ENCODE peak calls at places on chromosomes 16 and 17, in four cellular contexts. H is GM12878, L is K562, Q is HEK293T. N is an unnamed sample.

GRCh38 chr17:74739227-74739831 is 2.3 kb downstream of the RAB37 start:
- DNase-seq in H (no peak), Q (no peak), L (no peak), N (no peak)

GRCh38 chr17:38867179-38867994 is 2.5 kb upstream of the LASP1 start:
- DNase-seq in H (peak; percentile 73), L (peak; percentile 58), Q (no peak), N (peak; percentile 77)

GRCh38 chr16:89222931-89223330 is 5.4 kb downstream of the ZNF778 start:
- DNase-seq in L (no peak), Q (no peak), H (no peak), N (no peak)

GRCh38 chr16:50265260-50265659 is 1.1 kb upstream of the ADCY7 start:
- DNase-seq in L (peak; percentile 37), H (no peak), Q (no peak), N (peak; percentile 69)

GRCh38 chr16:13324861-13325260 is 423.5 kb downstream of the SHISA9 start:
- DNase-seq in L (no peak), Q (no peak), H (no peak), N (no peak)

GRCh38 chr16:17467923-17468540 is 2.7 kb downstream of the XYLT1 start:
- DNase-seq in L (peak; percentile 34), H (no peak), Q (peak; percentile 55), N (peak; percentile 33)

GRCh38 chr17:72119963-72120877 is 600 bp upstream of the SOX9 start:
- DNase-seq in L (no peak), H (no peak), Q (peak; percentile 66), N (peak; percentile 79)

GRCh38 chr17:77280304-77280910 is 139.6 kb downstream of the SEC14L1 start:
- DNase-seq in L (no peak), H (no peak), Q (no peak), N (no peak)

GRCh38 chr16:64627288-64627687 is 494.6 kb downstream of the CDH11 start:
- DNase-seq in Q (no peak), L (no peak), H (no peak), N (no peak)

GRCh38 chr16:19131809-19132777 is 18.3 kb downstream of the ITPRIPL2 start:
- DNase-seq in L (no peak), Q (no peak), H (no peak), N (no peak)

GRCh38 chr16:62135903-62136302 is 99.7 kb upstream of the CDH8 start:
- DNase-seq in L (no peak), Q (no peak), H (no peak), N (no peak)

GRCh38 chr17:48228720-48229119 is 121.2 kb downstream of the SNX11 start:
- DNase-seq in Q (no peak), L (peak; percentile 57), H (no peak), N (no peak)

GRCh38 chr17:81961087-81961514 is at the start of gene NOTUM:
- DNase-seq in H (no peak), Q (peak; percentile 77), L (peak; percentile 81), N (peak; percentile 79)

GRCh38 chr17:81960130-81960958 is 643 bp downstream of the NOTUM start:
- DNase-seq in Q (no peak), L (peak; percentile 36), H (no peak), N (no peak)

GRCh38 chr17:81958633-81959342 is 2.2 kb downstream of the NOTUM start:
- DNase-seq in Q (no peak), H (no peak), L (peak; percentile 39), N (no peak)

GRCh38 chr17:81957691-81958432 is 3.1 kb downstream of the NOTUM start:
- DNase-seq in Q (no peak), H (no peak), L (no peak), N (no peak)

DNA sequence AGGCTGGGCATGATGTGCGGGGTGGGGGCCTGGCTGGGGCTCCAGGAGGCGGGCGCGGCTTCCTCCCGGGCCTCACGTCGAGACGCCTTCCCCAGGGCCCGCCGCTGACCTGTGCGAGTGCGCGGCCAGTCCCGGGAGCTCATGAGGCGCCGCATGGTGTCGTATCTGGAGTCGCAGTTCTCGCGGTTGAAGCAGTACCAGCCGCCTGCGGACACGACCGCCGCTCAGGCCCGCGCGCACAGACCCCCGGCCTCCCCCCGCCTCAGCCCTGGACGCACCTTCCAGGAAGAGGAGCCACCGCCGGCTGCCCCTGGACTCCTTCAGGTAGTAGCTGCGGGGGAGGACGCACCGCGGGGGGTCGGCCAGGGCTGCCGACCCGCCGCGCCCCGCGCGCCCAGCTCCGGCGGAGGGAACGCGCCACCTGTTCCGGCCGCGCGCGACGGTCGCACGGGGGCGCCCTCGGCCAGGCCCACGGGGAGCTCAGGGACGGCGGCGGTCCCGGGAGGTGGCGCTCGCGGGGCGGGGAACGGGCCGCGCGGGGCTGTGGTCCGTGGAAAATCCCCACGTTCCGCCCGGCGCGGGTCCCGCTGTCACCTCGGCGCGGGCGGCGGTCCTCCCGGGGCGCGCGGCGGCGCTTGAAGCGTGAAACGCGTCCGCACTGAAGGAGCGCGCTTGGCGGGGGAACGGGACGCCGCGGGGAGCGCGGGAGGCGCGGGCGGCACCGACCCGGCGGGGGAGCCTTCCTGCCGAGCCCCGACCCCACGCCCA is 1.4 kb downstream of the NOTUM start:
- DNase-seq in Q (peak; percentile 67), L (peak; percentile 85), H (no peak), N (peak; percentile 40)
- TF ChIP-seq TARDBP in Q (no peak), L (peak; percentile 89), H (no peak), N (peak; percentile 30)

GRCh38 chr17:30267625-30268024 is 24.1 kb downstream of the BLMH start:
- DNase-seq in L (no peak), H (no peak), Q (no peak), N (no peak)
- TF ChIP-seq TARDBP in L (no peak), H (no peak), Q (no peak), N (no peak)

GRCh38 chr16:2858245-2859025 is 465 bp upstream of the PRSS22 start:
- DNase-seq in H (no peak), L (peak; percentile 7), Q (peak; percentile 5), N (no peak)

GRCh38 chr16:2856061-2856670 is 1.8 kb downstream of the PRSS22 start:
- DNase-seq in H (no peak), L (peak; percentile 80), Q (peak; percentile 68), N (no peak)

GRCh38 chr16:2856686-2857450 is 1.1 kb downstream of the PRSS22 start:
- DNase-seq in H (no peak), Q (no peak), L (no peak), N (no peak)

GRCh38 chr16:2855536-2855935 is 2.4 kb downstream of the PRSS22 start:
- DNase-seq in H (no peak), Q (no peak), L (peak; percentile 3), N (no peak)

DNA sequence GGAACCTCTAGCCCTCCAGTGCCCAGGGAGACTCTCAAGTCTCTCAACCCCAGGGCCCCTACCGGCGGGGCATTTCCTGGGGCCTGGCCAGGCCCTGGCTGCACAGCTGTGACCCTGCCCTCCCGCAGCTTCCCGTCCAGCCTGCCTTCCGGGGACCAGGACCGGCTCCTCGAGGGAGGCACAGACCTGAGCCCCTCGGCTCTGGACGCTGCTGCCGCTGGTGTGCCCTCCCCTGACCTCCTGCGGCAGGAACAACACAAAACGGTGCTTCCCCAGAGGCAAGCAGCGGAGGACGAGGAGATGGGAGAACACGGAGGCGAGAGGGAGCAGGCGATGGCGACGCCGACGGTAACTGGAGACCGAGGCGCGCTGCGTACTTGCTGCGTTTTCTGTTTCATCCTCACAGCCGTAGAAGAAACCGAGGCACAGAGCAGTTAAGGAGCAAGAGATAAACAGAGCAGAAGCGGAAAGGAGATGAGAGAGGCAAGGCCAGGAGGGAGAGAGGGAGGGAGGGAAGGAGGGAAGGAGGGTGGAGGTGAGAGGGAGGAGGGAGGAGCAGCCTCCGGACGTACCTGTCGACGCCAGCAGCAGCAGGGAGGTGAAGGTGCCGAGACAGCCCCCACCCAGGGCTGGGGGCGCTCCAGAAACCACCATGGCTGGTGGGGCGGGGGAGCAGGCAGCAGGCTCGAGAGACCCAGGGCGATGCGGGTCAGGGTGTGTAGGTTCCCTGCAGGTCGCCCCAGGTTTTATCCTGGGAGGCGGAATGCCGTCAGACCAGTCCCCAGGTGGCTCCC is at the start of gene PRSS22:
- DNase-seq in H (no peak), Q (peak; percentile 7), L (peak; percentile 9), N (no peak)
- TF ChIP-seq TARDBP in H (no peak), Q (no peak), L (no peak), N (no peak)

DNA sequence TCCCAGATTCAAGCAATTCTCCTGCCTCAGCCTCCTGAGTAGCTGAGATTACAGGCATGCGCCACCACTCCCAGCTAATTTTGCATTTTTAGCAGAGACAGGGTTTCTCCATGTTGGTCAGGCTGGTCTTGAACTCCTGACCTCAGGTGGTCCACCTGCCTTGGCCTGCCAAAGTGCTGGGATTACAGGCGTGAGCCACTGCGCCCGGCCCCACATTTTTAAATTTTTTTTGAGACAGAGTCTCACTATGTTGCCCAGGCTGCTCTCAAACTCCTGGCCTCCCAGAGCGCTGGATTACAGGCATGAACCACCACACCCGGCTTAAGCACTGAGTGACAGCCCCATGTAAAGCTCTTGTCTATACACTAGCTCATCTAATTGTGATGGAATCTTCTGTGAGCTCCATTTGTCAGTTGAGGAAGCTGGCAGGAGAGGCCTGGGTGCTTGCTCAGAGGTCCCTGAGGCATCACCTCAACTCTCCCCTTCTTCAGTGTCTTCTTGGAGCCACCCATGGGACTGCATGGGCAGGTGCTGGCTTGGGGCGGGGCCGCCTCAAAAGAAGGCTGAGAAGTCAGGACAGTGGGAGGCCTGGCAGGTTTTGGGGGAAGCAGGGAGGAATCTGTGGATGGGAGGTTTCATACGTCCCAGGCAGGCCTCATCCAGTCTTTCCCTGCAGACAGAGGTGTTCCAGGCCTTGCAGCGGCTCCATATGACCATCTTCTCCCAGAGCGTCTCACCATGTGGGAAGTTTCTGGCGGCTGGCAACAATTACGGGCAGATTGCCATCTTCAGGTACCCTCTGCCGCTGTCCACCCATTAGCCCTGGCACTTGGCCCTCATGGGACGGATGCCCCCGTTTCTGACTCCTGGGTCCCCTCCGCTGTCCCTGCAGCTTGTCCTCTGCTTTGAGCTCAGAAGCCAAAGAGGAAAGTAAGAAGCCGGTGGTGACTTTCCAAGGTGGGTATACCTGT is 1.5 kb downstream of the THOC6 start:
- DNase-seq in L (no peak), Q (no peak), H (no peak), N (no peak)
- TF ChIP-seq TARDBP in L (no peak), Q (no peak), H (no peak), N (no peak)